ENCODE peak calls at places on chromosome 15, in four cellular contexts. One of them, this sample, is unnamed.

GRCh38 chr15:67542462-67543347 is at the start of gene MAP2K5:
- DNase-seq in left colon: peak
- DNase-seq in NCI-H2107: peak
- DNase-seq in fibroblast of mammary gland: peak
- DNase-seq in this sample: peak

GRCh38 chr15:96409231-96410138 is 79.0 kb downstream of the NR2F2 start:
- DNase-seq in NCI-H2107: no peak
- DNase-seq in left colon: no peak
- DNase-seq in fibroblast of mammary gland: no peak
- DNase-seq in this sample: no peak

GRCh38 chr15:40115670-40116093 is 7.0 kb upstream of the BMF start:
- DNase-seq in NCI-H2107: no peak
- DNase-seq in left colon: peak
- DNase-seq in fibroblast of mammary gland: no peak
- DNase-seq in this sample: no peak

GRCh38 chr15:63043391-63044076 is 987 bp downstream of the TPM1 start:
- DNase-seq in NCI-H2107: no peak
- DNase-seq in left colon: peak
- DNase-seq in fibroblast of mammary gland: no peak
- DNase-seq in this sample: peak

GRCh38 chr15:42502472-42502871 is 7.0 kb downstream of the SNAP23 start:
- DNase-seq in left colon: no peak
- DNase-seq in NCI-H2107: no peak
- DNase-seq in fibroblast of mammary gland: no peak
- DNase-seq in this sample: no peak

GRCh38 chr15:58932791-58933310 is 628 bp downstream of the SLTM start:
- DNase-seq in fibroblast of mammary gland: no peak
- DNase-seq in NCI-H2107: peak
- DNase-seq in left colon: peak
- DNase-seq in this sample: peak

GRCh38 chr15:100661161-100661560 is 58.8 kb downstream of the ASB7 start:
- DNase-seq in left colon: no peak
- DNase-seq in NCI-H2107: no peak
- DNase-seq in fibroblast of mammary gland: no peak
- DNase-seq in this sample: peak

GRCh38 chr15:42153874-42154575 is 2.4 kb downstream of the PLA2G4F start:
- DNase-seq in fibroblast of mammary gland: no peak
- DNase-seq in NCI-H2107: no peak
- DNase-seq in left colon: no peak
- DNase-seq in this sample: no peak

GRCh38 chr15:36970522-36970921 is 129.8 kb downstream of the MEIS2 start:
- DNase-seq in left colon: no peak
- DNase-seq in NCI-H2107: no peak
- DNase-seq in fibroblast of mammary gland: no peak
- DNase-seq in this sample: no peak

This sample was measured in cerebellum.